ENCODE peak calls at places on chromosomes 16 and 17, in nine cellular contexts. One of them, this sample, is unnamed. For H3K27me3, the result is how much of the 10 kb centered on the place peaks cover.

GRCh38 chr17:69075823-69076222 is 15.1 kb upstream of the ABCA9 start:
- DNase-seq in suprapubic skin: no peak
- DNase-seq in stomach: no peak
- DNase-seq in ovary: no peak
- DNase-seq in tibial nerve: no peak
- DNase-seq in SK-N-SH: no peak
- DNase-seq in GM12878: no peak
- DNase-seq in transverse colon: no peak
- DNase-seq in sigmoid colon: no peak
- DNase-seq in this sample: no peak

GRCh38 chr16:19774024-19774423 is 56.0 kb downstream of the IQCK start:
- DNase-seq in ovary: no peak
- DNase-seq in sigmoid colon: no peak
- DNase-seq in suprapubic skin: no peak
- DNase-seq in tibial nerve: no peak
- DNase-seq in SK-N-SH: no peak
- DNase-seq in GM12878: no peak
- DNase-seq in transverse colon: no peak
- DNase-seq in stomach: no peak
- DNase-seq in this sample: no peak

GRCh38 chr16:64910351-64910750 is 211.5 kb downstream of the CDH11 start:
- DNase-seq in suprapubic skin: no peak
- DNase-seq in stomach: no peak
- DNase-seq in GM12878: no peak
- DNase-seq in transverse colon: no peak
- DNase-seq in SK-N-SH: no peak
- DNase-seq in tibial nerve: no peak
- DNase-seq in ovary: peak
- DNase-seq in sigmoid colon: no peak
- DNase-seq in this sample: no peak

GRCh38 chr16:87834015-87834667 is 35.2 kb downstream of the SLC7A5 start:
- DNase-seq in suprapubic skin: no peak
- DNase-seq in ovary: no peak
- DNase-seq in GM12878: no peak
- DNase-seq in SK-N-SH: no peak
- DNase-seq in tibial nerve: no peak
- DNase-seq in transverse colon: no peak
- DNase-seq in stomach: no peak
- DNase-seq in sigmoid colon: no peak
- DNase-seq in this sample: peak

GRCh38 chr17:77304746-77305473 is 164.1 kb downstream of the SEC14L1 start:
- DNase-seq in stomach: peak
- DNase-seq in ovary: peak
- DNase-seq in sigmoid colon: no peak
- DNase-seq in tibial nerve: no peak
- DNase-seq in SK-N-SH: no peak
- DNase-seq in GM12878: no peak
- DNase-seq in suprapubic skin: no peak
- DNase-seq in transverse colon: peak
- DNase-seq in this sample: no peak

GRCh38 chr16:16041196-16041892 is 91.9 kb downstream of the ABCC1 start:
- DNase-seq in ovary: no peak
- DNase-seq in transverse colon: no peak
- DNase-seq in suprapubic skin: no peak
- DNase-seq in tibial nerve: no peak
- DNase-seq in sigmoid colon: no peak
- DNase-seq in SK-N-SH: no peak
- DNase-seq in GM12878: no peak
- DNase-seq in stomach: peak
- DNase-seq in this sample: no peak

GRCh38 chr17:57530508-57530907 is 214.6 kb downstream of the CCDC182 start:
- DNase-seq in tibial nerve: no peak
- DNase-seq in stomach: no peak
- DNase-seq in suprapubic skin: no peak
- DNase-seq in sigmoid colon: no peak
- DNase-seq in transverse colon: no peak
- DNase-seq in ovary: no peak
- DNase-seq in GM12878: no peak
- DNase-seq in SK-N-SH: no peak
- DNase-seq in this sample: no peak

GRCh38 chr17:19508327-19508867 is 25.3 kb upstream of the SLC47A1 start:
- DNase-seq in transverse colon: peak
- DNase-seq in GM12878: no peak
- DNase-seq in tibial nerve: no peak
- DNase-seq in SK-N-SH: peak
- DNase-seq in suprapubic skin: no peak
- DNase-seq in stomach: no peak
- DNase-seq in sigmoid colon: peak
- DNase-seq in ovary: peak
- DNase-seq in this sample: peak

GRCh38 chr16:680967-681745 is 946 bp downstream of the STUB1 start:
- DNase-seq in SK-N-SH: no peak
- DNase-seq in tibial nerve: no peak
- DNase-seq in GM12878: no peak
- DNase-seq in sigmoid colon: no peak
- DNase-seq in ovary: peak
- DNase-seq in stomach: peak
- DNase-seq in suprapubic skin: no peak
- DNase-seq in transverse colon: peak
- DNase-seq in this sample: peak

GRCh38 chr17:35765086-35765710 is 4.5 kb downstream of the C17orf50 start:
- DNase-seq in ovary: no peak
- DNase-seq in transverse colon: no peak
- DNase-seq in stomach: no peak
- DNase-seq in GM12878: no peak
- DNase-seq in tibial nerve: no peak
- DNase-seq in SK-N-SH: peak
- DNase-seq in suprapubic skin: no peak
- DNase-seq in sigmoid colon: no peak
- DNase-seq in this sample: no peak

GRCh38 chr17:68383443-68384321 is 73.6 kb downstream of the WIPI1 start:
- DNase-seq in sigmoid colon: peak
- DNase-seq in suprapubic skin: peak
- DNase-seq in ovary: peak
- DNase-seq in SK-N-SH: no peak
- DNase-seq in GM12878: no peak
- DNase-seq in tibial nerve: peak
- DNase-seq in stomach: no peak
- DNase-seq in transverse colon: no peak
- DNase-seq in this sample: no peak

GRCh38 chr16:88103011-88103410 is 151.8 kb downstream of the BANP start:
- DNase-seq in GM12878: no peak
- DNase-seq in stomach: no peak
- DNase-seq in sigmoid colon: no peak
- DNase-seq in transverse colon: no peak
- DNase-seq in ovary: no peak
- DNase-seq in SK-N-SH: peak
- DNase-seq in suprapubic skin: no peak
- DNase-seq in tibial nerve: no peak
- DNase-seq in this sample: peak

GRCh38 chr16:7775072-7775488 is 442.4 kb downstream of the RBFOX1 start:
- DNase-seq in SK-N-SH: no peak
- DNase-seq in ovary: no peak
- DNase-seq in GM12878: no peak
- DNase-seq in stomach: no peak
- DNase-seq in suprapubic skin: no peak
- DNase-seq in transverse colon: no peak
- DNase-seq in sigmoid colon: no peak
- DNase-seq in tibial nerve: no peak
- DNase-seq in this sample: no peak

DNA sequence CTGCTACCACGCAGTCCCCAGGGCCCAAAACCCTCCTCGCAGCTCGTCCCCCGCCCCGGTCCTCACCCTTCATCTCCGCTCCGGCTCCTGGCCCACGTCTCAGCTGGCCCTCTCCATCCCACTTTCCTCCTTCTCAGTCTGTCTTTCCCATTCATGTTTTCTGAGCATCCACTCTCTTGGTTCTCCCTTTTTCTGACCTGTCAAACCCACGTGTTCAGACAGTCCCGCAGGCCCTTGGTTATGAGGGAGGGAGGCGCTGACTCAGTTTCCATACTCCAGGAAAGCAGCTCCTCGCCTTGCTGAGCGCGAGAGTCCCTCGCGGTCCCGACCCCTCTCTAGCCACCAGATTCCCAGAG is 392 bp upstream of the HID1 start:
- DNase-seq in suprapubic skin: no peak
- DNase-seq in ovary: no peak
- DNase-seq in GM12878: no peak
- DNase-seq in SK-N-SH: no peak
- DNase-seq in tibial nerve: no peak
- DNase-seq in stomach: no peak
- DNase-seq in sigmoid colon: no peak
- DNase-seq in transverse colon: no peak
- DNase-seq in this sample: no peak
- H3K27me3 ChIP-seq in suprapubic skin: under half
- H3K27me3 ChIP-seq in ovary: under half
- H3K27me3 ChIP-seq in GM12878: under half
- H3K27me3 ChIP-seq in SK-N-SH: under half
- H3K27me3 ChIP-seq in tibial nerve: under half
- H3K27me3 ChIP-seq in stomach: under half
- H3K27me3 ChIP-seq in sigmoid colon: under half
- H3K27me3 ChIP-seq in transverse colon: under half
- H3K27me3 ChIP-seq in this sample: under half

GRCh38 chr17:82018152-82019041 is 4.3 kb downstream of the CENPX start:
- DNase-seq in ovary: no peak
- DNase-seq in suprapubic skin: no peak
- DNase-seq in GM12878: no peak
- DNase-seq in tibial nerve: no peak
- DNase-seq in SK-N-SH: no peak
- DNase-seq in stomach: peak
- DNase-seq in transverse colon: no peak
- DNase-seq in sigmoid colon: no peak
- DNase-seq in this sample: peak

GRCh38 chr17:82020874-82021727 is 1.6 kb downstream of the CENPX start:
- DNase-seq in SK-N-SH: peak
- DNase-seq in suprapubic skin: no peak
- DNase-seq in transverse colon: peak
- DNase-seq in sigmoid colon: peak
- DNase-seq in tibial nerve: peak
- DNase-seq in stomach: peak
- DNase-seq in ovary: peak
- DNase-seq in GM12878: no peak
- DNase-seq in this sample: peak

GRCh38 chr17:82021728-82022309 is 859 bp downstream of the CENPX start:
- DNase-seq in ovary: no peak
- DNase-seq in SK-N-SH: no peak
- DNase-seq in suprapubic skin: no peak
- DNase-seq in GM12878: no peak
- DNase-seq in stomach: no peak
- DNase-seq in tibial nerve: no peak
- DNase-seq in sigmoid colon: no peak
- DNase-seq in transverse colon: peak
- DNase-seq in this sample: no peak

GRCh38 chr17:82019208-82019727 is 3.4 kb downstream of the CENPX start:
- DNase-seq in SK-N-SH: no peak
- DNase-seq in stomach: no peak
- DNase-seq in tibial nerve: no peak
- DNase-seq in GM12878: no peak
- DNase-seq in sigmoid colon: no peak
- DNase-seq in suprapubic skin: no peak
- DNase-seq in transverse colon: no peak
- DNase-seq in ovary: no peak
- DNase-seq in this sample: peak

DNA sequence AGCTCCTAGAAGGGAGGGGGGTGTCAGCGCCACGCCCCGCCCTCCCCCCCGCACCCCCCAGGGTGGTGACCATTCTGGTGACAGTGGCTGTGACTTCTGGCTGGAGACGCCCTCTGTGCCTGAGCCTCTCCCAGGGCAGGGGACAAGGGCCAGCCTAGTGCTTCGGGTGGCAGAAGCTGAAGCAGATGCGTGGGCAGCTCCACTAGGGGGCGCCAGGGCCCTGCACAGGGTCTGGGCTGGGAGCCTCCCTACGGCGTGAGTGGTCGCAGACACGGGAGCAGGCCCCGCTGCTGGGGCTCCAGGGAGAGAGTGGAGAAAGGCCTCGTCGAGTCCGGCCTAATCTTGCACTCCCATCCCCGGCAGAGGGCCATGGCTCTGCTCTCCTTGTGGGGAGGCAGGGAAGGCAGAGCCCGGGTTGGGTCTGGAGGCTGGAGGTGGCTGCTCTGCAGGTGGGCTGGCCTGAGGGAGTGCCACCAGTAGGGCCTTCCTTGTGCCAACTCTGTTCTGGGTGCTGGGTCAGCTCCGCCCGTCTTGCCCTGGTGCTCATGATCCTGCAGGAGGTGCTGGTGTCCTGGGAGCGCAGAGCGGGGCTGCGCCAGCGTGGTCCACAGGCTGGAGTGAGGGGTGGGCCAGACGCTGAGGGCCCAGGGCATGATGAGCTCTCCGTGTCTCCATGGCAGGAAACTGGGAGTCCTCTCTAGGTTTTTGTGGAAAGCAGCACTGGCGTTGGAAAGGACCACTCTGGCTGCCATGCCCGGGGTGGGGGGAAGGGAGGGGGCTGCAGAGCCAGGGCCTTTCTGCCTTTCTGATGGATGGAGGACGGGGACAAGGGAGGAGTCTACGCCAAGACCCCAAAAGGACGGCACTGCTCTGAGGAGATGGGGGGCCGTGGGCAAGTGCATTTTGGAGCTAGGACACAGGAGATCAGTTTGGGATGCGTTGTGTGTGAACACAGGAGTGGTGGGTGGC is 2.5 kb downstream of the CENPX start:
- DNase-seq in ovary: no peak
- DNase-seq in suprapubic skin: no peak
- DNase-seq in transverse colon: peak
- DNase-seq in SK-N-SH: peak
- DNase-seq in GM12878: no peak
- DNase-seq in stomach: peak
- DNase-seq in sigmoid colon: no peak
- DNase-seq in tibial nerve: no peak
- DNase-seq in this sample: peak
- TF ChIP-seq EP300 in ovary: no peak
- TF ChIP-seq EP300 in suprapubic skin: no peak
- TF ChIP-seq EP300 in transverse colon: no peak
- TF ChIP-seq EP300 in SK-N-SH: no peak
- TF ChIP-seq EP300 in GM12878: no peak
- TF ChIP-seq EP300 in stomach: no peak
- TF ChIP-seq EP300 in sigmoid colon: no peak
- TF ChIP-seq EP300 in tibial nerve: no peak
- TF ChIP-seq EP300 in this sample: no peak

DNA sequence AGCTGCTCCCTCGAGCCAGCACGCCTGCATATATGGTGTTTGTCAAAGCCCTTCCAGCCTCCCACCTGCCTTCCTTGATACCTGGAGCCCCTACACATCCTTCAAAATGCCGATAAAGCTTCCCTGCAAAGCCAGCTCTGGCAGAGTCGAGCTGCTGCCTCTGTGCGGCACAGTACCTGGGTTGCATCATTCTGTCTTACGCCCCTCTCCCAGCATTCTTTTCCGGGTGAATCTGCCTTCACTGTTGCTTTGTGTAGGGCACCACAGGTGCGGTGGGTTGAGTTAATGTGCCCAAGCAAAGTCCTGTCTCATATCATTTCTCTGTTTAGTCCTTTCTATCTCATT is 8.6 kb upstream of the CD300E start:
- DNase-seq in suprapubic skin: no peak
- DNase-seq in SK-N-SH: peak
- DNase-seq in tibial nerve: no peak
- DNase-seq in transverse colon: no peak
- DNase-seq in stomach: no peak
- DNase-seq in GM12878: no peak
- DNase-seq in ovary: no peak
- DNase-seq in sigmoid colon: no peak
- DNase-seq in this sample: no peak
- H3K27me3 ChIP-seq in suprapubic skin: under half
- H3K27me3 ChIP-seq in SK-N-SH: under half
- H3K27me3 ChIP-seq in tibial nerve: under half
- H3K27me3 ChIP-seq in transverse colon: under half
- H3K27me3 ChIP-seq in stomach: under half
- H3K27me3 ChIP-seq in GM12878: under half
- H3K27me3 ChIP-seq in ovary: under half
- H3K27me3 ChIP-seq in sigmoid colon: under half
- H3K27me3 ChIP-seq in this sample: under half

GRCh38 chr17:33142703-33143299 is 150.3 kb downstream of the ASIC2 start:
- DNase-seq in transverse colon: no peak
- DNase-seq in stomach: no peak
- DNase-seq in tibial nerve: peak
- DNase-seq in ovary: no peak
- DNase-seq in SK-N-SH: no peak
- DNase-seq in suprapubic skin: no peak
- DNase-seq in GM12878: no peak
- DNase-seq in sigmoid colon: no peak
- DNase-seq in this sample: no peak
- TF ChIP-seq EP300 in transverse colon: no peak
- TF ChIP-seq EP300 in stomach: no peak
- TF ChIP-seq EP300 in tibial nerve: no peak
- TF ChIP-seq EP300 in ovary: no peak
- TF ChIP-seq EP300 in SK-N-SH: no peak
- TF ChIP-seq EP300 in suprapubic skin: no peak
- TF ChIP-seq EP300 in GM12878: no peak
- TF ChIP-seq EP300 in sigmoid colon: no peak
- TF ChIP-seq EP300 in this sample: no peak

This sample was measured in upper lobe of left lung.